ENCODE peak calls at places on chromosomes 2 and 18, in nine cellular contexts. V is body of pancreas, L is adrenal gland, D is right lobe of liver, K is upper lobe of left lung, P is uterus, S is vagina, N is breast epithelium, M is sigmoid colon. A is an unnamed sample.

GRCh38 chr2:57180042-57180567 is 866.5 kb upstream of the VRK2 start:
- DNase-seq in K (no peak), S (no peak), D (no peak), M (no peak), L (no peak), V (no peak), P (no peak), N (no peak), A (no peak)

GRCh38 chr2:120421830-120422175 is 75.9 kb downstream of the INHBB start:
- DNase-seq in V (no peak), M (no peak), S (no peak), P (no peak), L (no peak), K (peak; percentile 29), D (no peak), N (no peak), A (no peak)

GRCh38 chr2:162126145-162126926 is 25.7 kb downstream of the GCG start:
- DNase-seq in L (no peak), V (no peak), M (no peak), S (no peak), P (no peak), N (no peak), K (no peak), D (no peak), A (no peak)

GRCh38 chr2:71720596-71721361 is 267.4 kb downstream of the DYSF start:
- DNase-seq in S (no peak), P (no peak), K (no peak), D (no peak), V (no peak), N (no peak), L (no peak), M (peak; percentile 60), A (no peak)

GRCh38 chr18:68500551-68500950 is 214.4 kb downstream of the TMX3 start:
- DNase-seq in K (no peak), S (no peak), V (no peak), N (no peak), L (no peak), D (no peak), M (no peak), P (no peak), A (no peak)

GRCh38 chr2:211534655-211535054 is 978.3 kb downstream of the CPS1 start:
- DNase-seq in S (no peak), N (no peak), L (no peak), V (no peak), D (no peak), K (no peak), M (no peak), P (no peak), A (no peak)

GRCh38 chr2:66948234-66948633 is 448.9 kb upstream of the ETAA1 start:
- DNase-seq in L (no peak), S (no peak), V (no peak), P (no peak), D (no peak), K (no peak), M (no peak), N (no peak), A (no peak)

GRCh38 chr2:37167636-37168182 is 10.9 kb upstream of the EIF2AK2 start:
- DNase-seq in M (no peak), V (no peak), N (no peak), P (no peak), S (no peak), K (no peak), L (no peak), D (no peak), A (no peak)

GRCh38 chr2:134216152-134216829 is 37.6 kb upstream of the MGAT5 start:
- DNase-seq in L (no peak), M (no peak), S (no peak), V (peak; percentile 41), N (no peak), P (no peak), D (no peak), K (no peak), A (no peak)

GRCh38 chr18:34809697-34810096 is 99.6 kb downstream of the DTNA start:
- DNase-seq in D (no peak), S (no peak), V (peak; percentile 49), P (peak; percentile 68), N (no peak), K (no peak), M (peak; percentile 80), L (peak; percentile 31), A (no peak)

GRCh38 chr2:197828464-197829135 is 24.2 kb downstream of the PLCL1 start:
- DNase-seq in D (no peak), K (no peak), M (no peak), N (no peak), L (no peak), V (no peak), S (no peak), P (no peak), A (no peak)

GRCh38 chr2:240429341-240429871 is 6.1 kb upstream of the GPC1 start:
- DNase-seq in L (no peak), M (peak; percentile 44), P (peak; percentile 10), N (no peak), D (no peak), S (peak; percentile 81), K (peak; percentile 50), V (peak; percentile 1), A (no peak)

GRCh38 chr2:81403508-81403907 is 1099.0 kb upstream of the LRRTM1 start:
- DNase-seq in S (no peak), M (no peak), N (no peak), V (no peak), L (no peak), K (no peak), D (no peak), P (no peak), A (no peak)

GRCh38 chr2:136373035-136373434 is 255.1 kb upstream of the CXCR4 start:
- DNase-seq in D (no peak), V (no peak), P (no peak), S (peak; percentile 6), M (no peak), L (no peak), K (no peak), N (no peak), A (no peak)

DNA sequence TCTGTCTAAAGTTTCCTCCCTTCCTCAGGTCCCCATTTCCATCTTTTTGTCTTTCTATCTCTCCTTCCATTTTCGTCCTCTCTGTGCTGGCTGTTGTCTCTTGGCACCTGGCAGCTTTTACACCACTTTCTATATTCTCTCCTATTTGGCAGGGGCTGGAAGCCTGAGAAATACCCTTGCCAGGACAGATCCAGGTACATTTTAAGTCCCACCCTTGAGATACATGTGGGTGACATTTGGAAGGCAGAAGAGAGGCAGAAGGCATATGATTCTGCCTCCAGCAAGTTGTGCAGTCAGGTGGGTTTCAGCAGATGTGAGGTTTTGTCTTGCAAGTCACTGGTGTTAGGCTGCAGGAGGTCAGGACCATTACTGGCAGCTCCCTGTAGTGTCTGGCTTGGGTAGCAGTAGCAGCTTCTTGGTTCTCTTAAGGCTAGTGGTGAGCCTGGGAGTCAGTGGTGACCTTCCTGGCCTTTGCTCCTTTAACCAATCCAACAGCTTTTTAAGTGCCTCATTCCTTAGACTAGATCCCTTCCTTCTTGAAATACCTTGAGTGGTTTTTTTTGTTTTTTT is 90.1 kb downstream of the CAPN13 start:
- DNase-seq in N (no peak), S (peak; percentile 60), V (no peak), D (no peak), L (no peak), K (no peak), M (no peak), P (no peak), A (no peak)
- H3K4me1 ChIP-seq in N (no peaks in the 10 kb centered on the region), S (no peaks in the 10 kb centered on the region), V (peaks cover 7% of the 10 kb centered on the region), D (no peaks in the 10 kb centered on the region), L (no peaks in the 10 kb centered on the region), K (no peaks in the 10 kb centered on the region), M (no peaks in the 10 kb centered on the region), P (no peaks in the 10 kb centered on the region), A (peaks cover 21% of the 10 kb centered on the region)

GRCh38 chr2:230321031-230321430 is 6.0 kb upstream of the SP140L start:
- DNase-seq in N (no peak), M (no peak), P (no peak), S (no peak), D (no peak), K (no peak), V (no peak), L (no peak), A (peak; percentile 60)

GRCh38 chr2:230325316-230326243 is 1.4 kb upstream of the SP140L start:
- DNase-seq in S (no peak), P (no peak), K (peak; percentile 18), L (no peak), N (no peak), M (no peak), V (no peak), D (no peak), A (peak; percentile 74)

GRCh38 chr2:230324503-230324902 is 2.5 kb upstream of the SP140L start:
- DNase-seq in D (no peak), N (no peak), K (no peak), P (no peak), V (no peak), S (no peak), M (no peak), L (no peak), A (no peak)

GRCh38 chr2:230323385-230324106 is 3.4 kb upstream of the SP140L start:
- DNase-seq in M (no peak), S (no peak), V (no peak), P (no peak), K (peak; percentile 65), N (no peak), L (no peak), D (no peak), A (peak; percentile 72)

DNA sequence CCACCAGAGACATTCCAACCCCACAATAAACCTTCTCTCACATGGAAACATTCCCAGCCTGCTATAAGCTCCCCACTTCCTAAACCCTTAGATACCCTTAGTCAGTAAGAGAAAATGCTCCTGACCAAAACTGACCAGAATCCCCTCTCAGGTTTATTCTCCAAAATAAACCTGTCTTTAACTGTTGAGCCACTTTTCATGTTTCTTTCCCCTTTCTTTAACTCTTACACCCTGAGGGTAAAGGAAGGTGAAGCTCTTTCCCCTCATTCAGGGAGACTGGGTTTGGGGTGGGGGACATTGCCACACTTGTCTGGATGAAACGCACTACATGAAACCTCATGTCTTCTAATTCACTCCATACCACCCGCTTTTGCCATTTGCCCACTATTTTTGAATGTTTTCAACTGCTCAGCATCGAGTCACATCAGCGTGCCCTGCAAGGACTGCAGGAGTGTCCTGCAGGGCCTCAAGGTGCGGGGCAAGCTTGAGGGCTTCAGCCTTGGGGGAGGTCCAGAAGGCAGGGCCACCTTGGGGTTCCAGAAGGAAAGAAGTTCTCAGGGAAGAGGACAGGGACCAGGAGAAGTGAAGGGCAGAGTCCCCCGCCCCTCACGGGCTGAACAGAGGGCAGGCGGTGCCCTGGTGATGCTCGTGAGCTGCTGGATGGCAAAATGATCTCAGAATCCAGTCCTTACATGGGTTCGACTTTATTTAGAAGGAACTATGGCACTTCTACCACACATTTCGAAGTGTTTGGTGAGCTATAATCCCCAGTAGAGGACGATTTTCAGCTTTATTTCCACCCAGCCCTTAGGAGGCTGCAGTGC is 4.2 kb upstream of the SP140L start:
- DNase-seq in P (no peak), K (peak; percentile 12), D (no peak), V (no peak), S (no peak), N (no peak), M (no peak), L (no peak), A (peak; percentile 58)
- TF ChIP-seq CTCF in P (no peak), K (no peak), D (no peak), V (no peak), S (no peak), N (no peak), M (no peak), L (no peak), A (no peak)

GRCh38 chr2:10215393-10215935 is 87.2 kb upstream of the HPCAL1 start:
- DNase-seq in D (no peak), N (no peak), S (no peak), K (no peak), M (no peak), L (no peak), V (no peak), P (no peak), A (no peak)
- TF ChIP-seq POLR2A in D (no peak), N (no peak), S (no peak), K (no peak), M (no peak), L (no peak), V (no peak), P (no peak), A (no peak)

GRCh38 chr2:95391641-95392310 is 10.7 kb upstream of the FAHD2A start:
- DNase-seq in D (peak; percentile 94), S (no peak), N (no peak), M (peak; percentile 50), L (peak; percentile 66), V (peak; percentile 82), K (no peak), P (no peak), A (peak; percentile 72)
- H3K4me1 ChIP-seq in D (peaks cover 41% of the 10 kb centered on the region), S (peaks cover 8% of the 10 kb centered on the region), N (no peaks in the 10 kb centered on the region), M (peaks cover 6% of the 10 kb centered on the region), L (no peaks in the 10 kb centered on the region), V (peaks cover 43% of the 10 kb centered on the region), K (peaks cover 9% of the 10 kb centered on the region), P (no peaks in the 10 kb centered on the region), A (peaks cover 5% of the 10 kb centered on the region)

A was measured in spleen.